ENCODE peak calls at places on chromosome 18, in five cellular contexts. Q is AG09319, N is OCI-LY7, R is RWPE1, C is breast epithelium. T is an unnamed sample.

GRCh38 chr18:13446581-13447470 is 228.3 kb downstream of the LDLRAD4 start:
- DNase-seq in Q (no peak), N (no peak), R (no peak), C (no peak), T (no peak)

GRCh38 chr18:58754544-58755068 is 83.3 kb downstream of the MALT1 start:
- DNase-seq in Q (no peak), N (no peak), R (no peak), C (no peak), T (no peak)

GRCh38 chr18:58117685-58118403 is 73.8 kb downstream of the NEDD4L start:
- DNase-seq in Q (no peak), N (no peak), R (peak; percentile 47), C (no peak), T (no peak)

GRCh38 chr18:9594782-9595181 is 19.6 kb downstream of the PPP4R1 start:
- DNase-seq in Q (no peak), N (no peak), R (peak; percentile 53), C (no peak), T (peak; percentile 24)

GRCh38 chr18:7116001-7116831 is 1.4 kb downstream of the LAMA1 start:
- DNase-seq in Q (no peak), N (no peak), R (no peak), C (no peak), T (no peak)

GRCh38 chr18:35127201-35127600 is 86.0 kb downstream of the MAPRE2 start:
- DNase-seq in Q (no peak), N (no peak), R (no peak), C (no peak), T (no peak)

GRCh38 chr18:6058941-6059340 is 163.6 kb upstream of the TMEM200C start:
- DNase-seq in Q (no peak), N (no peak), R (no peak), C (no peak), T (no peak)

GRCh38 chr18:35524236-35524635 is 26.5 kb upstream of the INO80C start:
- DNase-seq in Q (no peak), N (no peak), R (no peak), C (no peak), T (no peak)

GRCh38 chr18:37563810-37564511 is 1.6 kb downstream of the CELF4 start:
- DNase-seq in Q (no peak), N (no peak), R (no peak), C (no peak), T (no peak)

GRCh38 chr18:48680871-48681270 is 142.0 kb downstream of the CTIF start:
- DNase-seq in Q (no peak), N (no peak), R (no peak), C (no peak), T (no peak)

GRCh38 chr18:58592223-58593214 is 36.4 kb downstream of the ALPK2 start:
- DNase-seq in Q (no peak), N (no peak), R (no peak), C (no peak), T (no peak)

GRCh38 chr18:31513189-31513907 is 15.4 kb downstream of the DSG2 start:
- DNase-seq in Q (no peak), N (no peak), R (peak; percentile 61), C (no peak), T (no peak)

GRCh38 chr18:76801567-76802505 is 20.5 kb upstream of the ZNF236 start:
- DNase-seq in Q (no peak), N (peak; percentile 14), R (peak; percentile 73), C (no peak), T (peak; percentile 90)

GRCh38 chr18:6719914-6720692 is 9.4 kb upstream of the ARHGAP28 start:
- DNase-seq in Q (no peak), N (no peak), R (no peak), C (no peak), T (no peak)

GRCh38 chr18:36850527-36851201 is 21.7 kb downstream of the KIAA1328 start:
- DNase-seq in Q (no peak), N (no peak), R (peak; percentile 25), C (no peak), T (no peak)

GRCh38 chr18:76640438-76640837 is 145.4 kb upstream of the ZNF516 start:
- DNase-seq in Q (no peak), N (no peak), R (no peak), C (no peak), T (no peak)

GRCh38 chr18:61248589-61248988 is 84.6 kb upstream of the CDH20 start:
- DNase-seq in Q (no peak), N (no peak), R (no peak), C (no peak), T (no peak)

DNA sequence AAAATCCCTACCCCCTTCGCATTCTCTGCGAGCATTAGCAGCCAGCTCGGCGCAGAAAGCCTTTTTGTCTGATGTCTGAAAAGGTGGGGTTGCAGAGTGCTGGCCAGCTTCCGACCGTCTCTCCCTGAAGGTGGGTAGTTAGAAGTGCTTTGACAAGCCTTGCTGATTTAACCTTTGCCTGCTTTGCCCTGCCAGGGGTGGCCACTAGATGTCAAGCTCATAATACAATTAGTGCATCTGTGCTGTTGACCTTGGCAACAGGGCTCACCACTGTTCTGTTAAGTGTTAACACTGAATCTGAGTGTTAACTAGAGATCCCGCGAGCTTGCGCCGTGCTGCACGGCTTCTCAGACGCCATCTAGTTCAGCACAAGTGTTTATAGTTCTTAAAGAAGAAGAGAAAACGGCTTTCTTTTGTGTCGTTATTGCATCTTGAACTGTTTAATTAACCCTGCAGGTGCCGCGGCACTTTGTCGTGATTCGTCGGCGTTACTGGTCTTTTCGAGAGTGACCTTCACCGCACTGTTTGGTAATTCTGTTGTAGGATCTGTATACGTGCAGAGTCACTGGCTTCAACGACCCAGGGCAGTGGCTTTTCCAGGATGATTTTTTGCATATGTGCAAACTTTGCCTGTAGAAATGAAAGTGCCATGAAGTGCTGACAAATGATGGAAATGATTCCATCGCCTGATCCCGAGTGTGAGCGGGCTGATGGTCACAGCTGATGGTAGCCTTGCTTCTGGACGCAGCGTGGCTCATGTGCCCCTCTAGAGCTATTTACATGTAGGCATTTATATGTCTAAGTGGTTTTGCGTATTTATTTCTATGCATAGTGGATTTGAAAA is 5.5 kb downstream of the SALL3 start:
- DNase-seq in Q (no peak), N (peak; percentile 53), R (peak; percentile 40), C (no peak), T (peak; percentile 55)
- TF ChIP-seq CTCF in Q (no peak), N (peak; percentile 63), R (peak; percentile 34), C (no peak), T (peak; percentile 63)

GRCh38 chr18:22223961-22224322 is 54.6 kb downstream of the GATA6 start:
- DNase-seq in Q (no peak), N (no peak), R (no peak), C (no peak), T (no peak)
- TF ChIP-seq CTCF in Q (no peak), N (no peak), R (no peak), C (no peak), T (no peak)

DNA sequence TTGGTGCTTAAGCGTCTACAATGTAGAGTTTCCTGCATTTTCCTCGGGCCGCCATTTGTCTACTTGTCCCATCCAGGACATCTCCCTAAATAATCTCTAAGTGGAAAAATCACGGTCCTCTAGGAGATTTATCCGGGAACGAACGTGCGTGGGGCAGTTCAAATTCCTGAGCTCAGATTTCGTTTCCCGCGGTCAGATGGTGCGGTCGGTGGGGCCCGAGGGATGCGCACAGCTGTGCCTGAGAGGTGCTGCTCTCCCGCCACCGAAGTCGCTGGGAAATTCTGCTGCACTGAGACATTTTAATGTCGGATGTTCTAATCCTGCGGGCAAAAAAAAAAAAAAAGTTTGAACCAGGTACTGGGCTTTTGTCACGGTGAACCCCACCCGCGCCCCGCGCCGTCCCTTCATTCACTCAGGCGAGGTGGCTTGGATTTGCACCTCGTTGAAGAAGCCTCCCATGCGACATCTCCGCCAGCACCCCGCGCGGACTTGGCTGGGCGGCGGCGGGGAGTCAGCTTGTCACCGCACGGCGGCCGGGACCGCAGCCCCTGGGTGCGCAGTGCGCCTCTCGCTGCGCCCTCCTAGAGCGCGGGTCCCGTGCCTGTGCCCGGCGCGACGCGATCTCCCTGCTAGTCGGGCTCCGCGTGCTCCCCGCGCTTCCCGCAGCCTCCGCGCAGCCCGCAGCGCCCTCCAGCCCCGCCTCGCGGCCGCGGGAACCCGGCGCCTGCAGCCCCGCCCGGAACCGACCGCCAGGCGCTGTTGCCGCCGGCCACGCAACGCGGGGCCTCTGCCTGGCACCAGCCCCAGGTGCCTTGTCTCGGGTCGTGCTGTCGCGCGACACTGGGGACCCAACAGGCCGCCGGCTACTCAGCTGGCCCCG is 192.0 kb upstream of the TCF4 start:
- DNase-seq in Q (no peak), N (peak; percentile 5), R (peak; percentile 12), C (no peak), T (peak; percentile 12)
- TF ChIP-seq CTCF in Q (no peak), N (no peak), R (peak; percentile 31), C (peak; percentile 44), T (no peak)

GRCh38 chr18:66533693-66534092 is 70.2 kb downstream of the CDH19 start:
- DNase-seq in Q (no peak), N (no peak), R (no peak), C (no peak), T (no peak)
- TF ChIP-seq CTCF in Q (no peak), N (no peak), R (no peak), C (no peak), T (no peak)

DNA sequence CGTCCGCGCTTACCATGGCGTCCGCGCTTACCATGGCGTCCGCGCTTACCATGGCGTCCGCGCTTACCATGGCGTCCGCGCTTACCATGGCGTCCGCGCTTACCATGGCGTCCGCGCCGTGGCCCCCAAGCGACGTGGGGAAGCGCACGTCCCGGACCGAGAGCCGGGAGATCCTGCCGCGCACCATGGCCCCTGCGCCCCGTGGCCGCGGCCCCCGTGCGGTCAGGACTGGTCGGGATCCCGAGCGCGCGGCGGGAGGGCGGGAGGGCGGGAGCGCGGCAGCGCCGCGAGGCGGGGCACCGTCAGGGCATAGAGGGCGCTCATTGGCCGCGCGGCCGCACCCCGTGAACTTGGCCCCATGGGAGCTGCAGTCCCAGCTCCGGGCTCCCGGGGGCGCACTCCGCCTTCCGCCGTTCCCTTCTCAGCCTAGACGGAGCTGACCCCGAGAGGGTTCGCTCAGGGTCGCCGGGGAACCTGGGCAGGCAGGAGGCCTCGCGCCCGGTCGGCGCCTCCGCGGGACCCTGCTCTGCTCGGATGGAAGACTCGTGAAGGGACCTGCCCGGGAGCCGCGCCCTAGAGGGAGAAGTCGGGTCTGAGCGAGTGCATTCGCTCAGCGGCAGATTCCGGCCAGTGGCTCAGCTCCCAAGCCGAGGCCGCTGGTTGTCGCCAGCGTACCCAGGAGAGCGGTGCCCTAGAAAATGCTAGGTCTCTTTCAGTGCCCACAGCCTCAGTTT is at the start of gene ENOSF1:
- DNase-seq in Q (peak; percentile 43), N (peak; percentile 78), R (peak; percentile 93), C (peak; percentile 79), T (peak; percentile 93)
- TF ChIP-seq CTCF in Q (peak; percentile 69), N (peak; percentile 58), R (peak; percentile 89), C (peak; percentile 76), T (peak; percentile 83)

DNA sequence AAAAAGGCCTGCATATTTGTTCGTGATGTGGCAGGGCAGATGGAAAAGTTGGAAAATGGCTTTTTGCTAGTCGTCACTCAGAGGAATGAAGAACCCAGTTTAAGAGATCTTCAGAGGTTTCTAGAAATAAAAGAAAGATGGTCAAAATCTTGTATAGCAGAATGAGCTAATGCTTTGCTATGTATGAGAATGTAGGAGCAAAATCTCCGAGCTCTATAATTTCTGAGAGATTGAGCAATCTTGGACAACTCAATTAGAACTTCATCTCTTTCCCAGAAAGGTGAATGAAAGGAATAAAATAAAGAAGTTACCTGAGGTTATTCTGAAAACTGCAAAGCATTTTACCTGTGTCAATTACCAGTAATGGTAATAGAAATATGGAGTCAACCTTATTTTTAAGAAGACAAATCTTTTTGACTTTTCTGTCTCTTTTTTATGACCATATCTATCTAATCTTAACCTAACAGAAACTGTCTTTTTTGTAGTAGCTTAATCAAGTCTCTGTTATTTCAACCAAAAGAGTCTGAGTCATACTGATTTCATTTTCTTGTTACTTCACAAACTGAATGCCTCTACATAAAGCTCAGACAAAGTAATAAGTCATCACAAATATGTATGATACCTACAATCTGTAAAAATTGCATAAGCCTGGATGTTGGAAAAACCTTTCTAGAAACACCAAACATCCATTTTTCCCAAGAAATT is 32.5 kb downstream of the CCDC68 start:
- DNase-seq in Q (no peak), N (no peak), R (peak; percentile 1), C (no peak), T (no peak)
- TF ChIP-seq CTCF in Q (no peak), N (no peak), R (no peak), C (no peak), T (no peak)

GRCh38 chr18:22441638-22442037 is 23.9 kb upstream of the CTAGE1 start:
- DNase-seq in Q (no peak), N (no peak), R (no peak), C (no peak), T (no peak)
- TF ChIP-seq CTCF in Q (no peak), N (peak; percentile 49), R (no peak), C (no peak), T (no peak)